ENCODE peak calls at places on chromosomes 12 and 14, in four cellular contexts. S is A549, Y is iPS DF 6.9, G is AG04450. I is an unnamed sample.

GRCh38 chr12:3204143-3204542 is 127.0 kb downstream of the TSPAN9 start:
- DNase-seq in S (no peak), Y (no peak), G (no peak), I (no peak)

GRCh38 chr12:1865284-1865866 is 45.0 kb downstream of the LRTM2 start:
- DNase-seq in S (no peak), Y (no peak), G (no peak), I (no peak)

GRCh38 chr12:83161451-83161850 is 474.7 kb downstream of the TMTC2 start:
- DNase-seq in S (no peak), Y (no peak), G (no peak), I (peak; percentile 9)

GRCh38 chr12:120417917-120418316 is 20.0 kb upstream of the COX6A1 start:
- DNase-seq in S (no peak), Y (no peak), G (no peak), I (no peak)

GRCh38 chr12:27226319-27226984 is 17.6 kb upstream of the STK38L start:
- DNase-seq in S (no peak), Y (no peak), G (no peak), I (no peak)

GRCh38 chr14:53851394-53852056 is 105.1 kb downstream of the BMP4 start:
- DNase-seq in S (no peak), Y (no peak), G (no peak), I (no peak)

GRCh38 chr12:20404576-20405346 is 36.4 kb downstream of the PDE3A start:
- DNase-seq in S (no peak), Y (no peak), G (no peak), I (no peak)

GRCh38 chr14:71720978-71721624 is 211.1 kb upstream of the RGS6 start:
- DNase-seq in S (peak; percentile 43), Y (peak; percentile 73), G (no peak), I (peak; percentile 39)

GRCh38 chr12:69066420-69067373 is 133.7 kb upstream of the CPM start:
- DNase-seq in S (no peak), Y (no peak), G (no peak), I (no peak)

GRCh38 chr12:41661141-41661540 is 473.0 kb downstream of the PDZRN4 start:
- DNase-seq in S (no peak), Y (no peak), G (no peak), I (no peak)

GRCh38 chr12:55651314-55651703 is 14.6 kb downstream of the OR10P1 start:
- DNase-seq in S (no peak), Y (no peak), G (no peak), I (no peak)

GRCh38 chr12:121580959-121581680 is at the start of gene KDM2B:
- DNase-seq in S (no peak), Y (no peak), G (no peak), I (no peak)

GRCh38 chr12:126582231-126582630 is 1517.0 kb downstream of the AACS start:
- DNase-seq in S (no peak), Y (no peak), G (no peak), I (no peak)

GRCh38 chr14:59510001-59510400 is 25.7 kb downstream of the JKAMP start:
- DNase-seq in S (no peak), Y (no peak), G (no peak), I (no peak)

GRCh38 chr14:59187802-59188460 is 536 bp upstream of the DAAM1 start:
- DNase-seq in S (peak; percentile 6), Y (no peak), G (no peak), I (no peak)

GRCh38 chr12:118981285-118982201 is at the start of gene SRRM4:
- DNase-seq in S (no peak), Y (peak; percentile 87), G (no peak), I (no peak)

GRCh38 chr14:91975763-91976162 is 28.3 kb upstream of the FBLN5 start:
- DNase-seq in S (no peak), Y (no peak), G (no peak), I (no peak)

GRCh38 chr12:12901158-12901791 is 9.9 kb downstream of the GPRC5A start:
- DNase-seq in S (peak; percentile 55), Y (no peak), G (no peak), I (peak; percentile 88)

GRCh38 chr12:84134797-84135366 is 777.7 kb downstream of the SLC6A15 start:
- DNase-seq in S (no peak), Y (no peak), G (no peak), I (no peak)

GRCh38 chr12:28610401-28611114 is 420.3 kb downstream of the CCDC91 start:
- DNase-seq in S (no peak), Y (no peak), G (no peak), I (no peak)

GRCh38 chr12:131902332-131903241 is 8.2 kb downstream of the ULK1 start:
- DNase-seq in S (no peak), Y (no peak), G (no peak), I (no peak)

GRCh38 chr12:55472297-55472696 is 2.4 kb upstream of the OR6C70 start:
- DNase-seq in S (no peak), Y (no peak), G (no peak), I (no peak)

GRCh38 chr14:49954171-49954631 is 61.3 kb downstream of the ARF6 start:
- DNase-seq in S (no peak), Y (no peak), G (no peak), I (no peak)

GRCh38 chr12:9133243-9133938 is 17.7 kb upstream of the A2M start:
- DNase-seq in S (no peak), Y (no peak), G (no peak), I (no peak)

GRCh38 chr12:11630046-11630706 is 19.3 kb upstream of the ETV6 start:
- DNase-seq in S (no peak), Y (no peak), G (no peak), I (no peak)

GRCh38 chr14:65330416-65330815 is 82.1 kb upstream of the FUT8 start:
- DNase-seq in S (no peak), Y (no peak), G (no peak), I (no peak)

GRCh38 chr14:77219591-77219990 is 38.0 kb downstream of the TMEM63C start:
- DNase-seq in S (no peak), Y (no peak), G (no peak), I (no peak)

GRCh38 chr12:110074089-110074488 is 25.8 kb upstream of the C12orf76 start:
- DNase-seq in S (no peak), Y (no peak), G (no peak), I (no peak)

GRCh38 chr12:110071504-110071903 is 23.2 kb upstream of the C12orf76 start:
- DNase-seq in S (no peak), Y (no peak), G (no peak), I (no peak)

GRCh38 chr12:110075880-110076279 is 27.6 kb upstream of the C12orf76 start:
- DNase-seq in S (no peak), Y (no peak), G (no peak), I (no peak)

GRCh38 chr12:110071967-110072366 is 23.6 kb upstream of the C12orf76 start:
- DNase-seq in S (no peak), Y (no peak), G (no peak), I (no peak)

DNA sequence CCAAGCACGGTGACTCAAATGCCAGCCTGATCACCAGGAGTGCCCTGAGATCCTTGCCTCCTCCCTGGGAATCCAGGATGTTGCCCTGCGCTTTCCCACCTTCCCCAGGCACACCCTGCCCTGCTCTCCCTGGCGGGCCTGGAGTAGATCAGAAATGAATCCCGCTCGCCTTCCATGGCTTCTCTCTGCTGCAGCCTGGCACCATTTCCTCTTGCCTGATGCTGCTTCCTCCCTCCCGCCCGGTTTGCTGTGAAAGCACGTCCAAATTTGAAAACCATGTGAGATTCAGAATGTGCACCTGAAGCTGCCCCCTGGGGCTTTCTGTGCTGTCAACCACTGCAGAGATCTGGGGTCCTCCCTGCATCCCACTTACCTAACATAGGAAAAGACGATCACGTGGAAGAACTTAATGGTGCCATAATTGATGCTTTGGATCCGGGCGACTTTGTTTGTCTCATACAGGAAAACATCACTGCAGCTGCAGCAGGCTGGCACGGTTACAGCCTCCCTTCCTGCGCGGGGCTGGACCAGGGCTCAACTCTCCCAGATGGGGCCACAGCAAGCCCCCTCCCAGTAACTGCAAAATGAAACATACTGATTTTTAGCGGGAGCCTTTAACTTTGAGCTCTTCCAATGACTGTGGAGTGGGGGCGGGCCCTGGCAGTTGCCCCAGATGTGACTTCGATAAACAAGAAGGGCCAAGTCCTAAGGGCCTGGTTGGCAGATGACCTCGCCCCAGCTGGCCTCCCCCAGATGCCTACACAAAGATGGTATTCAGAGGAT is 24.9 kb upstream of the C12orf76 start:
- DNase-seq in S (no peak), Y (no peak), G (no peak), I (no peak)
- H3K4me3 ChIP-seq in S (no peak overlapping the region), Y (no peak overlapping the region), G (peak overlapping the region; percentile 54), I (peak overlapping the region; percentile 33)

GRCh38 chr12:39033789-39034188 is 128.4 kb upstream of the CPNE8 start:
- DNase-seq in S (no peak), Y (no peak), G (no peak), I (no peak)

GRCh38 chr12:39037115-39037514 is 131.7 kb upstream of the CPNE8 start:
- DNase-seq in S (no peak), Y (no peak), G (no peak), I (no peak)

GRCh38 chr12:39028382-39028781 is 123.0 kb upstream of the CPNE8 start:
- DNase-seq in S (no peak), Y (no peak), G (no peak), I (no peak)

GRCh38 chr12:39036060-39036459 is 130.7 kb upstream of the CPNE8 start:
- DNase-seq in S (no peak), Y (no peak), G (no peak), I (no peak)

DNA sequence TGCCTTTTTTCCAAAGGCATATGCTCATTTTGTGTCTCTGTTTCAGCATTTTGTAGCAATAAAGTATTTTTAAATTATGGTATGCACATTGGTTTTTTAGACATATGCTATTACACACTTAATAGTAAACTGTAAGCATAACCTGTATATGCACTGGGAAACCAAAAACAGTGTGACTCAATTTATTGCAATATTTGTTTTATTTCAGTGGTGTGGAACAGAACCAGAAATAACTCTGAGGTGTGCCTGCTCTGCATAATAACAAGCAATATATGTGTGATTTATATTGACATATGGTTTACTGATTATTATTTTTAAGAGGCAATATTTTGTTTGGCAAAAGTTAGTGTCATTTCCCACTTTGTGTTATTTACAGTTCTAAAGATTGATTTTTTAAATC is 126.6 kb upstream of the CPNE8 start:
- DNase-seq in S (no peak), Y (no peak), G (no peak), I (no peak)
- H3K4me3 ChIP-seq in S (no peak overlapping the region), Y (no peak overlapping the region), G (no peak overlapping the region), I (no peak overlapping the region)

GRCh38 chr14:55136868-55137785 is 8.1 kb downstream of the LGALS3 start:
- DNase-seq in S (no peak), Y (no peak), G (peak; percentile 71), I (peak; percentile 79)
- H3K4me3 ChIP-seq in S (no peak overlapping the region), Y (no peak overlapping the region), G (peak overlapping the region; percentile 33), I (no peak overlapping the region)

DNA sequence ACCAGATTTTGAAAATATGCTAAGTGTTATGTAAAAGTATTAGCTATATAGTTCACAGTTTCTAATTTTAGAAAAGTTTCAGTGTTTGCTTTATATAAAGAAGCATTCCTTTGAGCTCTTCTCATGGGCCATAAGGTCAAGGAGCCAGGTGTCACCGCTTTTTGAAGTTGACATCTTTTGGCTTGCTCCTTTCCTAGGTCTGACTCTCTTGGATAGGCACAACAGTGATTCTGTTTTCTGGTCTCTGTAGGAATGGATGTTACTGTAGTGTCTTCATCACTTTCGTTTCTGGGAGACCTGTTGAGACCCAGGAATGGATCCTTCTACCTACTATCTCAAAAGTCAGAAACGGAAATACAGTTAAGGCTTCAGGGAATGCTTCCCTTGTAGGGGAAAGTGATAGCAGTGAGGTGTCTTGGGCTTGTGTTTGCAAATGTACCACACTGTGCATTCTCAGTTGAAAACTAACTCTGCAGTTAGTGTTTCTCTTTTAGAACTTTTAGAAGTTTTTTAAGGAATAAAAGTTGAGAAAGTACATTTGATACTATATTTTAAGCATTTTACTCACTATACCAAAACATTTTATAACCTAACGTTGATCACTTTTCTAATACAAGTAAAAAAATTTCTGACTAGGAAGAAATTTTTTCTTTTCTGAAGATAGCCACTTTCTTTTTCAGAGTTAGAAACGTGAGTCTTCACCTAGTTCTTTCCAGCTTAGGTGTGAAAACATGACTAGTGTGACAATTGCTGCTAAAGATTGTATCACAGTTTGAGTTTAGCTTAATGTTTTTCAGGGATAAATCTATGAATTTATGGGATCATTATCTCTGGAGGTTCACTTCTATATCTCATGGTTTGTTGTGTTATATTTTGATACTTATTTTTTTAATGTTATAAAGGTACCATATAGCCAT is 20.8 kb downstream of the VRK1 start:
- DNase-seq in S (no peak), Y (no peak), G (no peak), I (no peak)
- H3K4me3 ChIP-seq in S (no peak overlapping the region), Y (no peak overlapping the region), G (peak overlapping the region; percentile 8), I (no peak overlapping the region)

I was measured in skeletal muscle cell.